ENCODE peak calls at places on chromosomes 12 and 14, in four cellular contexts. One of them, this sample, is unnamed.

GRCh38 chr12:118055144-118055557 is 5.8 kb downstream of the WSB2 start:
- DNase-seq in adrenal gland: peak; percentile 64
- DNase-seq in suprapubic skin: no peak
- DNase-seq in breast epithelium: no peak
- DNase-seq in this sample: no peak

GRCh38 chr14:99317231-99318090 is 45.5 kb upstream of the BCL11B start:
- DNase-seq in adrenal gland: no peak
- DNase-seq in suprapubic skin: no peak
- DNase-seq in breast epithelium: no peak
- DNase-seq in this sample: no peak

GRCh38 chr12:130566446-130567155 is 149.5 kb downstream of the RIMBP2 start:
- DNase-seq in adrenal gland: no peak
- DNase-seq in suprapubic skin: no peak
- DNase-seq in breast epithelium: no peak
- DNase-seq in this sample: no peak

GRCh38 chr12:42987216-42987631 is 397.7 kb upstream of the PRICKLE1 start:
- DNase-seq in adrenal gland: no peak
- DNase-seq in suprapubic skin: no peak
- DNase-seq in breast epithelium: no peak
- DNase-seq in this sample: no peak

GRCh38 chr12:108150436-108150835 is 21.3 kb downstream of the WSCD2 start:
- DNase-seq in adrenal gland: no peak
- DNase-seq in suprapubic skin: no peak
- DNase-seq in breast epithelium: no peak
- DNase-seq in this sample: no peak

GRCh38 chr14:68978550-68978911 is 571 bp downstream of the ACTN1 start:
- DNase-seq in adrenal gland: peak; percentile 61
- DNase-seq in suprapubic skin: peak; percentile 86
- DNase-seq in breast epithelium: peak; percentile 80
- DNase-seq in this sample: no peak

GRCh38 chr12:12086975-12087692 is 16.4 kb downstream of the BCL2L14 start:
- DNase-seq in adrenal gland: no peak
- DNase-seq in suprapubic skin: no peak
- DNase-seq in breast epithelium: no peak
- DNase-seq in this sample: peak; percentile 69

GRCh38 chr14:34063470-34064164 is 112.7 kb upstream of the EGLN3 start:
- DNase-seq in adrenal gland: no peak
- DNase-seq in suprapubic skin: no peak
- DNase-seq in breast epithelium: no peak
- DNase-seq in this sample: no peak

GRCh38 chr14:59337151-59337611 is 128.0 kb downstream of the GPR135 start:
- DNase-seq in adrenal gland: peak; percentile 74
- DNase-seq in suprapubic skin: peak; percentile 84
- DNase-seq in breast epithelium: no peak
- DNase-seq in this sample: no peak

GRCh38 chr12:24081581-24081980 is 132.1 kb upstream of the SOX5 start:
- DNase-seq in adrenal gland: no peak
- DNase-seq in suprapubic skin: no peak
- DNase-seq in breast epithelium: no peak
- DNase-seq in this sample: no peak

GRCh38 chr14:73739899-73740685 is 25.9 kb upstream of the PNMA1 start:
- DNase-seq in adrenal gland: peak; percentile 34
- DNase-seq in suprapubic skin: no peak
- DNase-seq in breast epithelium: no peak
- DNase-seq in this sample: no peak

GRCh38 chr14:22850944-22851790 is 14.8 kb downstream of the MMP14 start:
- DNase-seq in adrenal gland: peak; percentile 94
- DNase-seq in suprapubic skin: peak; percentile 93
- DNase-seq in breast epithelium: peak; percentile 78
- DNase-seq in this sample: no peak

GRCh38 chr12:106301611-106302321 is 767 bp upstream of the TCP11L2 start:
- DNase-seq in adrenal gland: peak; percentile 37
- DNase-seq in suprapubic skin: no peak
- DNase-seq in breast epithelium: peak; percentile 54
- DNase-seq in this sample: no peak

GRCh38 chr14:59897757-59898383 is 22.1 kb upstream of the LRRC9 start:
- DNase-seq in adrenal gland: peak; percentile 19
- DNase-seq in suprapubic skin: no peak
- DNase-seq in breast epithelium: no peak
- DNase-seq in this sample: no peak

GRCh38 chr12:6347367-6348338 is 5.8 kb upstream of the TNFRSF1A start:
- DNase-seq in adrenal gland: peak; percentile 63
- DNase-seq in suprapubic skin: no peak
- DNase-seq in breast epithelium: no peak
- DNase-seq in this sample: no peak

GRCh38 chr14:20332946-20333782 is at the start of gene CCNB1IP1:
- DNase-seq in adrenal gland: peak; percentile 60
- DNase-seq in suprapubic skin: no peak
- DNase-seq in breast epithelium: no peak
- DNase-seq in this sample: peak; percentile 92

GRCh38 chr14:36585100-36585499 is 2.7 kb upstream of the NKX2-8 start:
- DNase-seq in adrenal gland: no peak
- DNase-seq in suprapubic skin: no peak
- DNase-seq in breast epithelium: no peak
- DNase-seq in this sample: no peak

GRCh38 chr12:3311491-3312103 is 179.4 kb upstream of the PRMT8 start:
- DNase-seq in adrenal gland: no peak
- DNase-seq in suprapubic skin: no peak
- DNase-seq in breast epithelium: no peak
- DNase-seq in this sample: no peak

GRCh38 chr12:127690161-127690560 is 576.8 kb upstream of the TMEM132C start:
- DNase-seq in adrenal gland: no peak
- DNase-seq in suprapubic skin: no peak
- DNase-seq in breast epithelium: no peak
- DNase-seq in this sample: no peak

GRCh38 chr14:39621678-39622077 is 189.4 kb upstream of the FBXO33 start:
- DNase-seq in adrenal gland: no peak
- DNase-seq in suprapubic skin: no peak
- DNase-seq in breast epithelium: no peak
- DNase-seq in this sample: no peak

GRCh38 chr14:102592969-102593840 is 756 bp downstream of the RCOR1 start:
- DNase-seq in adrenal gland: peak; percentile 45
- DNase-seq in suprapubic skin: no peak
- DNase-seq in breast epithelium: peak; percentile 55
- DNase-seq in this sample: no peak

GRCh38 chr14:61416587-61416986 is 95.2 kb downstream of the PRKCH start:
- DNase-seq in adrenal gland: no peak
- DNase-seq in suprapubic skin: no peak
- DNase-seq in breast epithelium: no peak
- DNase-seq in this sample: no peak

GRCh38 chr12:68189766-68190700 is 30.5 kb upstream of the IFNG start:
- DNase-seq in adrenal gland: no peak
- DNase-seq in suprapubic skin: no peak
- DNase-seq in breast epithelium: no peak
- DNase-seq in this sample: no peak

GRCh38 chr14:59282366-59282765 is 93.9 kb downstream of the DAAM1 start:
- DNase-seq in adrenal gland: no peak
- DNase-seq in suprapubic skin: no peak
- DNase-seq in breast epithelium: no peak
- DNase-seq in this sample: no peak

GRCh38 chr12:1929985-1930815 is 11.7 kb upstream of the CACNA2D4 start:
- DNase-seq in adrenal gland: peak; percentile 5
- DNase-seq in suprapubic skin: peak; percentile 66
- DNase-seq in breast epithelium: no peak
- DNase-seq in this sample: no peak

GRCh38 chr12:1928439-1929121 is 10.1 kb upstream of the CACNA2D4 start:
- DNase-seq in adrenal gland: peak; percentile 11
- DNase-seq in suprapubic skin: peak; percentile 67
- DNase-seq in breast epithelium: no peak
- DNase-seq in this sample: no peak

GRCh38 chr12:1931642-1932041 is 13.2 kb upstream of the CACNA2D4 start:
- DNase-seq in adrenal gland: peak; percentile 3
- DNase-seq in suprapubic skin: no peak
- DNase-seq in breast epithelium: no peak
- DNase-seq in this sample: no peak

GRCh38 chr12:1930816-1931597 is 12.6 kb upstream of the CACNA2D4 start:
- DNase-seq in adrenal gland: peak; percentile 8
- DNase-seq in suprapubic skin: peak; percentile 74
- DNase-seq in breast epithelium: no peak
- DNase-seq in this sample: no peak

GRCh38 chr12:1929241-1929984 is 11.0 kb upstream of the CACNA2D4 start:
- DNase-seq in adrenal gland: peak; percentile 4
- DNase-seq in suprapubic skin: no peak
- DNase-seq in breast epithelium: no peak
- DNase-seq in this sample: peak; percentile 67
- H3K4me1 ChIP-seq in adrenal gland: peaks cover 8% of the 10 kb centered on the region
- H3K4me1 ChIP-seq in suprapubic skin: peaks cover 13% of the 10 kb centered on the region
- H3K4me1 ChIP-seq in breast epithelium: no peaks in the 10 kb centered on the region
- H3K4me1 ChIP-seq in this sample: peaks cover 8% of the 10 kb centered on the region

DNA sequence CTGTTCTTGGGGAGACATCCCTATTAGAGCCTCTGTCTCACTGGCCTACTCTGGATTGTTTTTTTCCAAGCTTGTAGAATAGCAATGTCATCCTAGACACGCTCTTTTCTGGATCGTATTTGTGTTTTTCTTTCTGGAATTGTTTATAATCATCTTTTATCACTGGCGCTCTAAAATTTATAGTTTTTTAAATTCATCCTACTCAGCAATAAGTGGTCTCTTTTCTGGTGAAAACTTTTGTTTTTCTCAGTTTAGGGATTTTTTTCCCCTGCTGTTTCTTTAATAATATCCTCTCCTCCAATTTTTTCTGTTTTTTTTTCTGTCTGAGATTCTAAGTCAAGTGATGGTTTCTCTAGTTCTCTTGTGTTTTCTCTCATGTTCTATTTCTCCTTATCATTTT is 25.2 kb downstream of the PDE6H start:
- DNase-seq in adrenal gland: no peak
- DNase-seq in suprapubic skin: no peak
- DNase-seq in breast epithelium: no peak
- DNase-seq in this sample: no peak
- TF ChIP-seq POLR2A in adrenal gland: no peak
- TF ChIP-seq POLR2A in suprapubic skin: no peak
- TF ChIP-seq POLR2A in breast epithelium: no peak
- TF ChIP-seq POLR2A in this sample: no peak

GRCh38 chr12:1925125-1925963 is 6.9 kb upstream of the CACNA2D4 start:
- DNase-seq in adrenal gland: peak; percentile 11
- DNase-seq in suprapubic skin: peak; percentile 67
- DNase-seq in breast epithelium: no peak
- DNase-seq in this sample: peak; percentile 90

GRCh38 chr12:1926274-1926673 is 7.8 kb upstream of the CACNA2D4 start:
- DNase-seq in adrenal gland: peak; percentile 8
- DNase-seq in suprapubic skin: no peak
- DNase-seq in breast epithelium: no peak
- DNase-seq in this sample: peak; percentile 58

GRCh38 chr12:1927051-1927680 is 8.7 kb upstream of the CACNA2D4 start:
- DNase-seq in adrenal gland: no peak
- DNase-seq in suprapubic skin: no peak
- DNase-seq in breast epithelium: no peak
- DNase-seq in this sample: peak; percentile 64

GRCh38 chr12:1932264-1932777 is 13.9 kb upstream of the CACNA2D4 start:
- DNase-seq in adrenal gland: peak; percentile 52
- DNase-seq in suprapubic skin: peak; percentile 66
- DNase-seq in breast epithelium: peak; percentile 69
- DNase-seq in this sample: peak; percentile 46

GRCh38 chr12:1927751-1928351 is 9.4 kb upstream of the CACNA2D4 start:
- DNase-seq in adrenal gland: peak; percentile 10
- DNase-seq in suprapubic skin: peak; percentile 57
- DNase-seq in breast epithelium: no peak
- DNase-seq in this sample: peak; percentile 89
- H3K27me3 ChIP-seq in adrenal gland: no peaks in the 10 kb centered on the region
- H3K27me3 ChIP-seq in suprapubic skin: peaks cover 14% of the 10 kb centered on the region
- H3K27me3 ChIP-seq in breast epithelium: peaks cover 7% of the 10 kb centered on the region
- H3K27me3 ChIP-seq in this sample: no peaks in the 10 kb centered on the region

GRCh38 chr12:56116267-56117081 is at the start of gene RPL41:
- DNase-seq in adrenal gland: peak; percentile 92
- DNase-seq in suprapubic skin: peak; percentile 96
- DNase-seq in breast epithelium: peak; percentile 96
- DNase-seq in this sample: no peak
- H3K4me1 ChIP-seq in adrenal gland: peaks cover 31% of the 10 kb centered on the region
- H3K4me1 ChIP-seq in suprapubic skin: peaks cover 28% of the 10 kb centered on the region
- H3K4me1 ChIP-seq in breast epithelium: peaks cover 8% of the 10 kb centered on the region
- H3K4me1 ChIP-seq in this sample: peaks cover 15% of the 10 kb centered on the region

This sample was measured in vagina.